ENCODE peak calls at places on chromosomes 7 and 10, in seven cellular contexts. X is NCI-H345, I is small intestine, V is NCI-H748 treated with DMSO at 0.1 percent for 48 hours, C is KG1, B is C1 segment of cervical spinal cord, Q is HTR-8/SVneo. M is an unnamed sample.

GRCh38 chr10:48254745-48255144 is 19.8 kb downstream of the FRMPD2 start:
- DNase-seq in X (peak; percentile 69), I (no peak), V (no peak), C (no peak), B (no peak), Q (no peak), M (no peak)

GRCh38 chr10:6292741-6293151 is 90.0 kb downstream of the PFKFB3 start:
- DNase-seq in X (no peak), I (no peak), V (no peak), C (no peak), B (no peak), Q (no peak), M (no peak)

GRCh38 chr7:105990726-105991465 is 27.8 kb downstream of the CDHR3 start:
- DNase-seq in X (no peak), I (no peak), V (no peak), C (no peak), B (no peak), Q (no peak), M (no peak)

GRCh38 chr7:99599836-99600235 is 1.8 kb downstream of the TMEM225B start:
- DNase-seq in X (no peak), I (no peak), V (no peak), C (no peak), B (no peak), Q (no peak), M (no peak)

GRCh38 chr7:47291461-47292051 is 290.4 kb downstream of the TNS3 start:
- DNase-seq in X (no peak), I (no peak), V (no peak), C (no peak), B (no peak), Q (peak; percentile 76), M (no peak)

GRCh38 chr7:121041516-121042148 is 53.1 kb downstream of the CPED1 start:
- DNase-seq in X (no peak), I (no peak), V (no peak), C (no peak), B (no peak), Q (no peak), M (no peak)

GRCh38 chr10:7193369-7193768 is 217.5 kb downstream of the SFMBT2 start:
- DNase-seq in X (no peak), I (no peak), V (no peak), C (no peak), B (no peak), Q (no peak), M (no peak)

GRCh38 chr7:21352540-21353387 is 75.1 kb upstream of the SP4 start:
- DNase-seq in X (no peak), I (peak; percentile 69), V (no peak), C (peak; percentile 57), B (no peak), Q (peak; percentile 14), M (no peak)

GRCh38 chr7:131533151-131533559 is 23.3 kb downstream of the PODXL start:
- DNase-seq in X (no peak), I (no peak), V (no peak), C (no peak), B (no peak), Q (no peak), M (no peak)

GRCh38 chr10:116417821-116418220 is 9.8 kb upstream of the PNLIPRP3 start:
- DNase-seq in X (no peak), I (no peak), V (no peak), C (no peak), B (no peak), Q (no peak), M (no peak)

GRCh38 chr10:20855398-20856038 is 41.6 kb downstream of the NEBL start:
- DNase-seq in X (no peak), I (no peak), V (no peak), C (no peak), B (no peak), Q (no peak), M (no peak)

GRCh38 chr7:7595451-7595850 is 28.8 kb downstream of the MIOS start:
- DNase-seq in X (no peak), I (peak; percentile 34), V (peak; percentile 17), C (no peak), B (no peak), Q (peak; percentile 41), M (no peak)

GRCh38 chr7:6228363-6228762 is 44.1 kb downstream of the CYTH3 start:
- DNase-seq in X (no peak), I (no peak), V (no peak), C (no peak), B (no peak), Q (no peak), M (no peak)

GRCh38 chr7:74380720-74381119 is 73.0 kb upstream of the GTF2IRD1 start:
- DNase-seq in X (no peak), I (no peak), V (no peak), C (no peak), B (peak; percentile 59), Q (no peak), M (no peak)

GRCh38 chr10:61609609-61610166 is 53.0 kb upstream of the CABCOCO1 start:
- DNase-seq in X (no peak), I (no peak), V (no peak), C (no peak), B (no peak), Q (no peak), M (no peak)

GRCh38 chr7:139860090-139860773 is 31.2 kb downstream of the TBXAS1 start:
- DNase-seq in X (no peak), I (no peak), V (no peak), C (peak; percentile 13), B (peak; percentile 39), Q (no peak), M (no peak)

GRCh38 chr7:139738101-139738489 is 39.7 kb downstream of the HIPK2 start:
- DNase-seq in X (peak; percentile 25), I (no peak), V (no peak), C (no peak), B (no peak), Q (no peak), M (no peak)

GRCh38 chr7:44240983-44241510 is 40.3 kb downstream of the YKT6 start:
- DNase-seq in X (peak; percentile 52), I (peak; percentile 81), V (peak; percentile 54), C (peak; percentile 31), B (peak; percentile 66), Q (peak; percentile 88), M (no peak)

GRCh38 chr10:7084255-7085005 is 326.4 kb downstream of the SFMBT2 start:
- DNase-seq in X (no peak), I (no peak), V (no peak), C (no peak), B (no peak), Q (no peak), M (no peak)

GRCh38 chr7:28409716-28410627 is 2.3 kb upstream of the CREB5 start:
- DNase-seq in X (peak; percentile 13), I (no peak), V (no peak), C (no peak), B (peak; percentile 14), Q (no peak), M (no peak)

GRCh38 chr7:100418930-100419659 is 9.4 kb downstream of the ZCWPW1 start:
- DNase-seq in X (no peak), I (no peak), V (no peak), C (no peak), B (no peak), Q (no peak), M (no peak)

GRCh38 chr10:97291357-97292096 is 910 bp downstream of the ARHGAP19 start:
- DNase-seq in X (no peak), I (no peak), V (no peak), C (peak; percentile 54), B (no peak), Q (no peak), M (no peak)

GRCh38 chr7:43248961-43249807 is 136.7 kb downstream of the HECW1 start:
- DNase-seq in X (no peak), I (peak; percentile 89), V (no peak), C (no peak), B (no peak), Q (peak; percentile 42), M (no peak)

GRCh38 chr10:130744631-130745030 is 566.9 kb downstream of the TCERG1L start:
- DNase-seq in X (no peak), I (no peak), V (no peak), C (no peak), B (no peak), Q (no peak), M (no peak)

GRCh38 chr7:3393862-3394261 is 92.8 kb downstream of the SDK1 start:
- DNase-seq in X (no peak), I (no peak), V (no peak), C (no peak), B (no peak), Q (no peak), M (no peak)

GRCh38 chr10:11713186-11713743 is 28.9 kb upstream of the ECHDC3 start:
- DNase-seq in X (no peak), I (no peak), V (no peak), C (no peak), B (no peak), Q (no peak), M (no peak)

GRCh38 chr7:5070206-5070605 is 24.5 kb downstream of the RBAK start:
- DNase-seq in X (no peak), I (no peak), V (no peak), C (no peak), B (no peak), Q (no peak), M (no peak)

M was measured in amygdala.